ENCODE peak calls at places on chromosomes 13 and 19, in eight cellular contexts. I is cardiac muscle cell; C is upper lobe of right lung; U is lower leg skin; J is CD8-positive, alpha-beta T cell; O is fibroblast of lung; E is fibroblast of pulmonary artery; Q is hepatocyte. G is an unnamed sample.

GRCh38 chr19:48738557-48739399 is 1.6 kb downstream of the RASIP1 start:
- DNase-seq in E (peak; percentile 81), I (peak; percentile 88), Q (peak; percentile 98), J (peak; percentile 95), C (peak; percentile 97), U (peak; percentile 98), O (peak; percentile 63), G (peak; percentile 35)

GRCh38 chr13:113991676-113992179 is 17.9 kb upstream of the C13orf46 start:
- DNase-seq in Q (no peak), U (no peak), J (no peak), O (no peak), I (no peak), E (no peak), C (no peak), G (no peak)

GRCh38 chr19:29841559-29842367 is 30.0 kb downstream of the CCNE1 start:
- DNase-seq in U (no peak), C (peak; percentile 49), I (peak; percentile 43), O (no peak), Q (peak; percentile 70), E (peak; percentile 43), J (no peak), G (no peak)

GRCh38 chr19:56837892-56838679 is 2.4 kb downstream of the PEG3 start:
- DNase-seq in I (peak; percentile 83), Q (no peak), J (no peak), O (peak; percentile 68), C (peak; percentile 84), E (peak; percentile 32), U (peak; percentile 89), G (no peak)

GRCh38 chr13:106496072-106496997 is 39.1 kb downstream of the EFNB2 start:
- DNase-seq in J (no peak), E (peak; percentile 47), U (no peak), O (no peak), C (no peak), I (peak; percentile 52), Q (no peak), G (no peak)

GRCh38 chr13:24036115-24036514 is 124.4 kb upstream of the SPATA13 start:
- DNase-seq in J (no peak), Q (no peak), C (no peak), I (peak; percentile 90), U (no peak), E (peak; percentile 87), O (peak; percentile 42), G (no peak)

GRCh38 chr13:46184277-46184699 is 2.3 kb upstream of the LCP1 start:
- DNase-seq in O (no peak), J (peak; percentile 83), U (peak; percentile 87), E (peak; percentile 19), Q (peak; percentile 27), C (no peak), I (peak; percentile 28), G (no peak)

GRCh38 chr13:101398920-101399319 is 17.4 kb downstream of the NALCN start:
- DNase-seq in I (peak; percentile 6), Q (no peak), C (no peak), U (no peak), O (peak; percentile 26), J (no peak), E (peak; percentile 20), G (peak; percentile 59)

GRCh38 chr13:93004919-93005318 is 221.7 kb upstream of the GPC6 start:
- DNase-seq in O (no peak), E (peak; percentile 26), U (no peak), Q (no peak), J (no peak), C (no peak), I (peak; percentile 27), G (no peak)

GRCh38 chr13:113948034-113948742 is 25.7 kb downstream of the C13orf46 start:
- DNase-seq in C (no peak), E (no peak), U (no peak), Q (no peak), O (peak; percentile 26), I (no peak), J (no peak), G (no peak)

GRCh38 chr13:27644302-27644701 is 22.6 kb downstream of the POLR1D start:
- DNase-seq in Q (no peak), U (no peak), O (peak; percentile 95), C (no peak), I (peak; percentile 76), E (peak; percentile 70), J (no peak), G (peak; percentile 91)

GRCh38 chr19:1945899-1946298 is 4.9 kb downstream of the CSNK1G2 start:
- DNase-seq in C (peak; percentile 72), E (peak; percentile 25), U (peak; percentile 92), I (peak; percentile 29), Q (peak; percentile 53), O (no peak), J (no peak), G (no peak)
- TF ChIP-seq CTCF in C (peak; percentile 56), E (peak; percentile 49), U (no peak), I (peak; percentile 55), Q (peak; percentile 46), O (peak; percentile 46), J (peak; percentile 67), G (peak; percentile 68)

DNA sequence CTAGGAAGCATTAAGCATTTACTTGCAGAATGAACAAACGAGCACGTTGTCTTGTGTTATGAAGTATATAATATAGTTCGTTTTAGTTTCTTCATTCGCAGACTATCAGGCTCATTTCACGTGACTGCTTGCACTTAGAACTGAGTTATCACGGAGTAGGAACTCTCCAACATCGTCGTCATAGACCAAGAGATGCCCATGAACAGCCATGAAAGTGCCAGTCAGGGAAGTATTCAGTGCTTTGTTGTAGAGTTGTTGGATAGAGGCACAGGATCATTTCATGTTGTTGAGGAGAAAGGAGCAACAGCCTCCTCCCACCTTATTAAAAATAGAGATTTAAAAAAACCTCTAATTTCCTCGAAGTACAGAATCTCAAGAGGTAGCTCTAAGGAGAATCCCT is 969 bp upstream of the IL17D start:
- DNase-seq in O (peak; percentile 44), J (no peak), I (peak; percentile 22), Q (peak; percentile 36), C (no peak), E (no peak), U (no peak), G (no peak)
- H3K4me3 ChIP-seq in O (peak overlapping the region; percentile 72), J (peak overlapping the region; percentile 73), I (peak overlapping the region; percentile 42), Q (peak overlapping the region; percentile 98), C (peak overlapping the region; percentile 58), E (peak overlapping the region; percentile 64), U (no peak overlapping the region), G (peak overlapping the region; percentile 62)

DNA sequence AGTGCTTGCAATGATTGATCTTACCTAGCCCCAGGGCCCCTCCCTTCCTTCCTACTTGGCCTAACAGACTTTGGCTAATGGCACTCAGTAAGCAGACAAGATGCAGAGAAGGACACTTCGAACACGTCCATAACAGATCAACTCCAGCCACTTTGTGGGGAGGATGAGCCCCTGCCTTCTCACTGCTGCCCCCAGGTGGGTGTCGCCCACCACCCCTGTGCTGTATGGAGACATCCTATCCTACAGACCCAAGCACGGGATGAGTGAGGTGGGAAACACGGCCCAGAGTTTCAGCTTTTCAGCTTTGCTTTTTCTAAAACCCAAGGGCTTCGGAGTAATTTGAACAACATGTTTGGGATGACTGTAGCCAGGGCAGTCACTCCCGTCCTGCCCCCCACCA is 5.5 kb downstream of the SLC7A1 start:
- DNase-seq in J (no peak), Q (no peak), U (no peak), C (no peak), I (no peak), O (no peak), E (no peak), G (no peak)
- TF ChIP-seq CTCF in J (no peak), Q (no peak), U (no peak), C (no peak), I (peak; percentile 14), O (no peak), E (no peak), G (peak; percentile 49)

GRCh38 chr13:112072531-112073244 is 5.7 kb downstream of the SOX1 start:
- DNase-seq in U (peak; percentile 64), Q (no peak), I (no peak), J (no peak), C (no peak), E (no peak), O (no peak), G (no peak)

GRCh38 chr13:112071011-112071901 is 4.3 kb downstream of the SOX1 start:
- DNase-seq in Q (no peak), O (no peak), E (no peak), I (no peak), C (no peak), U (no peak), J (no peak), G (no peak)

GRCh38 chr13:112071902-112072530 is 5.1 kb downstream of the SOX1 start:
- DNase-seq in I (no peak), Q (no peak), E (no peak), U (no peak), O (no peak), J (no peak), C (no peak), G (no peak)

GRCh38 chr13:112074139-112074710 is 7.3 kb downstream of the SOX1 start:
- DNase-seq in C (no peak), Q (no peak), E (no peak), U (peak; percentile 81), O (no peak), J (no peak), I (no peak), G (no peak)

DNA sequence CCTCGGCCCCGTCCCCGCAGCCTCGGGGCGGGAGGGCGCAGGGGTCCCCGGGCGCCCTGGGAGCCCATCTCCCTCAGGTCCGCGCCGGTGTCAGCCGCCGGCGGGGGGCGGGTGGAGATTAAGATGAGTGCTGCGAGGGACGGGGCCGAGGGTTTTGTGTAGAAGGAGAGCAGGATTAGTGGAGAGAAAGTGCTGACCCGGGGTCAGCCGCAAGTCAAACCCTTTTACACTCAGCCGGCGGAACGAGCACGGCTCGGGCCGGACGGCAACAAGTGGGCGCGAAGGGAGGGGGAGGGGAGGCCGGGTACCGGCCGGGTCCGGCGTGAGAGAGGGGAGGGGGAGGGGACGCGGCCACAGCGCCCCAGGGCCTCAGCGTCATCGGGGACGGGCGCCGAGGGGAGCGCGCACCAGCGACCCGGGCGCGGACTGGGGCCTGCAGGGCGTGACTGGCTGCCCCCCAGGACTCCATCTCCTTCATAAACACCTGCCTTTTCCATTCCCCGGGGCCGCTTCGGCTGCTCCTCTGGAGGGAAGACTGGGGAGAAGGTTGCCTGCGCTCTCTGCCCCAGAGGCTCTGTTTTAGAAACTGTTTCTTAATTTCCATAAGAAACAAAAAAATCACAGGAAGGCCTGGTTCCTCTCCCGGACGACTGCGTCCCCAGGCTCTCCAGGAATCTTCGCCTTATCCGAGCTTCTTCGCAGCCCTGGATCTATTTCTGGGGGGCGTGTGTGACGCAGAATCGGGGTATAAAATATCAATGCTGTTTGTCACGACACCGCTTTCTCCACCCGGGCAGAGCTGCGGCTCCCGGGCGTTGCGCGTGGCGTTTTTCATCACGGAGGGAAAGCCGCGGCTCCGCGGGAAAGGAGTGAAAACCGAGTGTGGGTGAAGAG is 6.5 kb downstream of the SOX1 start:
- DNase-seq in U (no peak), E (no peak), I (no peak), O (no peak), C (no peak), J (no peak), Q (no peak), G (no peak)
- H3K4me3 ChIP-seq in U (no peak overlapping the region), E (no peak overlapping the region), I (peak overlapping the region; percentile 14), O (no peak overlapping the region), C (no peak overlapping the region), J (no peak overlapping the region), Q (no peak overlapping the region), G (peak overlapping the region; percentile 24)

DNA sequence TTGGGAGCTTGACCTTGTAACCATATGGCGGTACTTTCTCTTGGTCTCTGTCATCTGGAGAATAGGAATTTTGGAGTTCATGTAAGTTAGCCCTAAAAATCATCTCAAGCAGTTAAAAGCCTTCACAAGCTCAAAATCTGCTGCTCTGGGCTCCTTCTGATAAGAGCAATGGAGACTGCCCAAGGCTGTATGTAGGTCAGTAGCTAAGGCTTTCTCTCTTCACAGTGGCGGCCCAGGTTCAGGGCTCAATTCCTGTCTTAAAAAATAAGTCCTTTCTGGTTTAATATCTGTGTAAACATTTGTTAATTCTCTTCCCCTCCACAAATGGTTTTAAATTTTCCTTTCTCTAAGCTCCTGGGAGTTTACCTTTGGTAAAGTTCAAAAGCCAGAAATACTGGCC is 45.4 kb upstream of the ANKRD10 start:
- DNase-seq in C (no peak), O (no peak), J (no peak), E (no peak), I (no peak), U (peak; percentile 69), Q (no peak), G (no peak)
- TF ChIP-seq CTCF in C (no peak), O (no peak), J (no peak), E (no peak), I (no peak), U (no peak), Q (no peak), G (no peak)

G was measured in astrocyte of the cerebellum.